ENCODE peak calls at places on chromosome 1, in seven cellular contexts. M is mammary epithelial cell, U is kidney, D is fibroblast of lung, A is DND-41, J is H9, H is GM12878. T is an unnamed sample.

GRCh38 chr1:81834921-81835698 is 34.4 kb downstream of the ADGRL2 start:
- DNase-seq in D (peak), J (no peak), M (peak), A (no peak), H (no peak), U (no peak), T (no peak)

GRCh38 chr1:158208717-158209116 is 28.0 kb downstream of the CD1D start:
- DNase-seq in H (no peak), J (no peak), A (no peak), U (no peak), M (no peak), D (no peak), T (peak)

GRCh38 chr1:182368903-182369302 is 22.7 kb downstream of the GLUL start:
- DNase-seq in M (no peak), A (no peak), J (no peak), U (no peak), D (no peak), H (no peak), T (no peak)

GRCh38 chr1:97192872-97193572 is 471.4 kb downstream of the PTBP2 start:
- DNase-seq in J (no peak), A (no peak), U (no peak), D (peak), M (peak), H (no peak), T (no peak)

GRCh38 chr1:116420417-116421200 is 47.6 kb downstream of the ATP1A1 start:
- DNase-seq in H (no peak), M (no peak), D (no peak), J (no peak), U (no peak), A (peak), T (no peak)

GRCh38 chr1:156172696-156173470 is 19.5 kb downstream of the SEMA4A start:
- DNase-seq in U (no peak), H (no peak), J (peak), A (no peak), D (no peak), M (no peak), T (no peak)

GRCh38 chr1:204344665-204345064 is 15.1 kb downstream of the PLEKHA6 start:
- DNase-seq in M (no peak), D (no peak), A (no peak), J (no peak), U (no peak), H (no peak), T (no peak)

GRCh38 chr1:37763791-37764741 is 854 bp downstream of the EPHA10 start:
- DNase-seq in M (peak), D (peak), H (no peak), U (peak), A (peak), J (peak), T (peak)

GRCh38 chr1:226640288-226640687 is 91.7 kb downstream of the STUM start:
- DNase-seq in U (peak), D (no peak), J (no peak), H (no peak), M (no peak), A (no peak), T (no peak)

GRCh38 chr1:151056149-151056548 is 3.3 kb downstream of the CDC42SE1 start:
- DNase-seq in A (no peak), M (no peak), H (no peak), D (no peak), J (no peak), U (no peak), T (no peak)

GRCh38 chr1:230568008-230568407 is 74.3 kb upstream of the COG2 start:
- DNase-seq in H (no peak), D (no peak), M (peak), J (peak), A (no peak), U (no peak), T (peak)

GRCh38 chr1:65148548-65149390 is 766 bp downstream of the AK4 start:
- DNase-seq in U (peak), M (peak), A (no peak), H (peak), D (peak), J (peak), T (peak)

GRCh38 chr1:93033029-93033428 is 46.1 kb upstream of the MTF2 start:
- DNase-seq in U (no peak), D (no peak), H (peak), A (peak), M (no peak), J (no peak), T (no peak)

GRCh38 chr1:108570128-108570527 is 10.2 kb downstream of the EEIG2 start:
- DNase-seq in A (peak), H (no peak), M (peak), D (no peak), J (peak), U (no peak), T (peak)

GRCh38 chr1:221741364-221741970 is 422 bp downstream of the DUSP10 start:
- DNase-seq in H (no peak), U (peak), D (no peak), A (peak), M (no peak), J (no peak), T (no peak)

GRCh38 chr1:172818841-172819527 is 160.1 kb downstream of the FASLG start:
- DNase-seq in A (peak), H (peak), M (no peak), U (no peak), D (peak), J (no peak), T (no peak)

GRCh38 chr1:162444903-162445302 is 33.0 kb upstream of the SH2D1B start:
- DNase-seq in J (no peak), U (no peak), A (no peak), M (no peak), D (no peak), H (no peak), T (no peak)

GRCh38 chr1:31441558-31441957 is 28.5 kb downstream of the SERINC2 start:
- DNase-seq in M (no peak), D (no peak), H (peak), U (no peak), J (no peak), A (no peak), T (no peak)
- H3K9ac ChIP-seq in M (no peak), D (no peak), H (no peak), U (no peak), J (no peak), A (no peak), T (no peak)

GRCh38 chr1:17123196-17124045 is 4.2 kb upstream of the PADI2 start:
- DNase-seq in U (no peak), D (no peak), H (no peak), A (no peak), M (no peak), J (no peak), T (no peak)
- H3K9ac ChIP-seq in U (no peak), D (no peak), H (no peak), A (no peak), M (no peak), J (no peak), T (no peak)

GRCh38 chr1:198444792-198445191 is 95.7 kb downstream of the ATP6V1G3 start:
- DNase-seq in H (no peak), D (peak), J (no peak), M (peak), A (no peak), U (no peak), T (no peak)
- H3K9ac ChIP-seq in H (no peak), D (no peak), J (no peak), M (no peak), A (no peak), U (no peak), T (no peak)

GRCh38 chr1:219523411-219523810 is 89.5 kb downstream of the ZC3H11B start:
- DNase-seq in A (no peak), U (no peak), M (no peak), D (no peak), H (no peak), J (no peak), T (no peak)
- H3K9ac ChIP-seq in A (no peak), U (no peak), M (no peak), D (no peak), H (no peak), J (no peak), T (no peak)

GRCh38 chr1:39287541-39287940 is 83.0 kb downstream of the MACF1 start:
- DNase-seq in M (no peak), J (no peak), H (no peak), A (no peak), U (no peak), D (no peak), T (no peak)

GRCh38 chr1:39277876-39278275 is 73.4 kb downstream of the MACF1 start:
- DNase-seq in A (no peak), H (no peak), U (no peak), M (no peak), D (no peak), J (no peak), T (peak)

GRCh38 chr1:39288735-39289465 is 84.4 kb downstream of the MACF1 start:
- DNase-seq in M (peak), U (no peak), D (no peak), J (no peak), H (no peak), A (no peak), T (no peak)

GRCh38 chr1:39282537-39283216 is 78.2 kb downstream of the MACF1 start:
- DNase-seq in J (no peak), H (no peak), D (peak), U (no peak), M (no peak), A (no peak), T (peak)

DNA sequence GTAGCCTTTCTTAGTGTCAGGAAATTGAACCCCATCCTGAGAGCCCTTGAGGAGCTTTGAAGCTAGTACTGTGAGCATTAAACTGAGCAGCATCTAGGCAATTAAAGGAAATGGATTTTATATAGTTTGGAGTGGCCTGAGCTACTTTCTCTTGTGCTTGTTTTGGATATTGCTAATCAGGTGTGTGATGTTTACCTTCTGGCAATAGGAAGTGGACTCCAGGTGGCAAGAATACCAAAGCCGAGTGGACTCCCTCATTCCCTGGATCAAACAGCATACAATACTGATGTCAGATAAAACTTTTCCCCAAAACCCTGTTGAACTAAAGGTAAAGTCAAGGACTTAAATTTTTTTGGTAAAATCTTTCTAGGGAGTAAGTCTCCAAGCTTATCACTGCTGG is 79.4 kb downstream of the MACF1 start:
- DNase-seq in J (no peak), U (no peak), A (no peak), H (no peak), D (no peak), M (no peak), T (no peak)
- H3K9ac ChIP-seq in J (no peak), U (no peak), A (no peak), H (no peak), D (no peak), M (no peak), T (no peak)

DNA sequence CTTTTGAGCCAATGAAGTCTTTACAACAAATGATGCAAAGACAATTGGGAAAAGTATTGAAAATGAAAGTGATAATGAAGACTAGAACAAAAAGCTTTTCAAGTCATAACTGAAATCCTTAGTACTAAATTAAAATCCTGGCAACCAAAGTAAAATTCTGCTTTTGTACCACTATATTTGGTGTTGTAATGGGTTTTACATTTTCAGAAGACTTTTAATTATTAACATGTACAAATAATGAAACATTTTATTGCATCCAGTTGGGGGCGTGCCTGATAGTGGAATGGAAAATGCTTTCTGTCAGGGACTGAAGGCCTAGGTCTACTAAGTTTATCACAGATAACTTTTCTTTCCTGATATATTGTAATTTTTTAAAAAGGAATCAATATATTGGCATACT is 89.4 kb downstream of the SDCCAG8 start:
- DNase-seq in A (peak), D (peak), U (no peak), H (no peak), M (no peak), J (no peak), T (no peak)
- H3K9ac ChIP-seq in A (no peak), D (no peak), U (no peak), H (no peak), M (no peak), J (no peak), T (no peak)

GRCh38 chr1:17568014-17568413 is 28.5 kb downstream of the ARHGEF10L start:
- DNase-seq in U (no peak), M (no peak), A (no peak), H (no peak), D (no peak), J (no peak), T (no peak)
- H3K9ac ChIP-seq in U (peak), M (no peak), A (no peak), H (no peak), D (no peak), J (no peak), T (no peak)

GRCh38 chr1:147414505-147415163 is 126.7 kb upstream of the BCL9 start:
- DNase-seq in M (no peak), H (no peak), D (no peak), A (no peak), J (no peak), U (no peak), T (no peak)
- H3K9ac ChIP-seq in M (no peak), H (no peak), D (no peak), A (no peak), J (no peak), U (no peak), T (no peak)

GRCh38 chr1:54955359-54955758 is 25.1 kb upstream of the TMEM61 start:
- DNase-seq in U (no peak), A (no peak), H (no peak), M (peak), D (peak), J (no peak), T (no peak)
- H3K9ac ChIP-seq in U (no peak), A (no peak), H (no peak), M (no peak), D (no peak), J (no peak), T (no peak)